ENCODE peak calls at places on chromosomes 3 and 15, in five cellular contexts. B is GM23338, U is psoas muscle, N is transverse colon, F is ascending aorta. E is an unnamed sample. For H3K36me3, the result is how much of the 10 kb centered on the place peaks cover.

GRCh38 chr3:172824229-172824628 is 73.7 kb downstream of the ECT2 start:
- DNase-seq in N (no peak), F (no peak), U (no peak), B (no peak), E (no peak)

GRCh38 chr3:32840086-32840841 is 22.5 kb downstream of the TRIM71 start:
- DNase-seq in N (no peak), U (no peak), B (peak), F (no peak), E (no peak)

GRCh38 chr15:70156781-70157261 is 59.1 kb upstream of the TLE3 start:
- DNase-seq in N (no peak), F (no peak), B (no peak), U (peak), E (no peak)

GRCh38 chr3:180252683-180253082 is 215.9 kb upstream of the PEX5L start:
- DNase-seq in N (no peak), B (no peak), F (no peak), U (no peak), E (no peak)

GRCh38 chr3:52112056-52112455 is 42.2 kb downstream of the POC1A start:
- DNase-seq in F (no peak), B (no peak), U (peak), N (no peak), E (no peak)

GRCh38 chr3:106822204-106822603 is 555.0 kb upstream of the CCDC54 start:
- DNase-seq in U (no peak), B (no peak), N (no peak), F (no peak), E (no peak)

GRCh38 chr3:103403191-103403590 is 968.4 kb downstream of the ZPLD1 start:
- DNase-seq in B (peak), N (no peak), F (no peak), U (no peak), E (no peak)

GRCh38 chr15:59256538-59256937 is 49.9 kb downstream of the LDHAL6B start:
- DNase-seq in U (no peak), F (no peak), B (no peak), N (peak), E (no peak)

GRCh38 chr3:27943106-27943505 is 221.0 kb upstream of the EOMES start:
- DNase-seq in U (no peak), F (no peak), B (peak), N (no peak), E (no peak)

GRCh38 chr3:158773845-158774542 is 27.9 kb upstream of the MFSD1 start:
- DNase-seq in B (no peak), F (no peak), U (no peak), N (no peak), E (no peak)

GRCh38 chr3:51891242-51892039 is 11.7 kb downstream of the IQCF1 start:
- DNase-seq in B (no peak), U (no peak), N (no peak), F (no peak), E (no peak)

GRCh38 chr15:32119694-32120330 is 89.5 kb downstream of the CHRNA7 start:
- DNase-seq in B (no peak), F (no peak), U (no peak), N (no peak), E (no peak)

GRCh38 chr15:32122013-32122412 is 91.7 kb downstream of the CHRNA7 start:
- DNase-seq in U (no peak), N (no peak), B (no peak), F (no peak), E (no peak)

GRCh38 chr15:32119286-32119685 is 89.0 kb downstream of the CHRNA7 start:
- DNase-seq in F (no peak), N (no peak), B (no peak), U (no peak), E (no peak)

GRCh38 chr15:32123473-32123872 is 93.2 kb downstream of the CHRNA7 start:
- DNase-seq in B (no peak), N (no peak), F (no peak), U (no peak), E (no peak)

DNA sequence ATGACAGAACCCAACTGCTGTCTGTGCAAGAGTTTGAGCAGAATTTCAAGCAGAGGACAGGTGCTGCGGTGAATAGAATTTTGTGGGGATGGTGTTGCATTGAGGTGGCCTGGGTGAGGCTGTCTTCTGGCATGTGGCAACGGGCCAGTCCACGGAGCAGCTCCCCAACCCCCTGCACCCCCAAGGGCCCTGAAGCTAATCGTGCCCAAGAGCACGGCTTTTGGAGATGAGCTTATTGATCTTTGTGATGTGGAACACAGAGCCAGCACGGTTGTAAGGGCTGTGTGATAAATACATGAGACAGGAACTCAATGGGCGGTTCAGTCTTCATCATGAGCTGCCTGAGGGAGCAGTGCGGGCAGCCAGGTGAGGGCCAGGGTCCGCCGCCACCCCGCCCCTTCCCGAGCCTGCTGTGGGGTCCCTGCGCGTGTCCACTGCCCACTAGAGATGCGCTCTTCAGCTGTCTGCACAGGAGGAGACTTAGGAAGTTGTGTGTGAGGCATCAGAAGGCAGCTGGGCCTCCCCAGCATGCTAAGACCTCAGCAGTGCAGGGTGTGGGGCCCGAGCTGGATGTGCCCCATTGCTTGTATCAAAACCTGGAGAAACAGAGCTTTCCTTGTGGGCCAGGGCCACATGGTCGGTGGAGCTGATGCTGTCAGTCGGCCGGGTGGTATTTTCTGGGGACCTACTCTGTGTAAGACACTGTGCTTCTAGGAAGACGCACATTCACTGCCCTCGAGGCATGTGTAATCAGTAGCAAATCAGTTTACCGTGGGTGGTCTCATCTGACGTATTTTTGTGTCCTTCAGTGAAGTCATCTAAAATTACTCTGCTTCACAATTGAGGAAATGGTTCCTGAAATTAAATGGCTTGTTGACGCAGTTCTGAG is 90.5 kb downstream of the CHRNA7 start:
- DNase-seq in B (no peak), U (no peak), F (no peak), N (no peak), E (no peak)
- H3K4me3 ChIP-seq in B (no peak), U (no peak), F (no peak), N (no peak), E (no peak)

GRCh38 chr3:47685037-47685436 is 96.7 kb downstream of the SMARCC1 start:
- DNase-seq in N (no peak), U (no peak), F (no peak), B (no peak), E (no peak)
- H3K36me3 ChIP-seq in N (under half), U (half or more), F (under half), B (half or more), E (under half)

DNA sequence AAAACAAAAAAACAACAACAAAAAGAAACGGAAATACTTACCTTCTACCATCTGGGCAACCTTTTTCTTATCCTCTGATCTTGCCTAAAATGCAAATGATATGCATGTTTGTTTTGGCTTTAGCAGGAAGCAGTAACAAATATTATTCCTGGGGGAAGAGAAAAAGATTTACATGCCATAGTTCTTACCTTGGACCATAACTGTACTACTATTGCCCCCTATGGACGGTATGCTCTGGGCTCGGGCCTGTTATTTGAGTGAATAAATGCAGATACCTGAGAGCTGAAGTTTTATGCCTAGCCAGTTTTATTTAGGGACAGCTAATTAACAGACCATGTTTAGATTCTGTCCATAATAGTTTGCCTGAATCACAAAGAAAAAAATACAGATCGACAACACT is 12.6 kb upstream of the STARD5 start:
- DNase-seq in U (no peak), B (peak), N (no peak), F (no peak), E (no peak)
- TF ChIP-seq CTCF in U (no peak), B (peak), N (no peak), F (no peak), E (peak)

DNA sequence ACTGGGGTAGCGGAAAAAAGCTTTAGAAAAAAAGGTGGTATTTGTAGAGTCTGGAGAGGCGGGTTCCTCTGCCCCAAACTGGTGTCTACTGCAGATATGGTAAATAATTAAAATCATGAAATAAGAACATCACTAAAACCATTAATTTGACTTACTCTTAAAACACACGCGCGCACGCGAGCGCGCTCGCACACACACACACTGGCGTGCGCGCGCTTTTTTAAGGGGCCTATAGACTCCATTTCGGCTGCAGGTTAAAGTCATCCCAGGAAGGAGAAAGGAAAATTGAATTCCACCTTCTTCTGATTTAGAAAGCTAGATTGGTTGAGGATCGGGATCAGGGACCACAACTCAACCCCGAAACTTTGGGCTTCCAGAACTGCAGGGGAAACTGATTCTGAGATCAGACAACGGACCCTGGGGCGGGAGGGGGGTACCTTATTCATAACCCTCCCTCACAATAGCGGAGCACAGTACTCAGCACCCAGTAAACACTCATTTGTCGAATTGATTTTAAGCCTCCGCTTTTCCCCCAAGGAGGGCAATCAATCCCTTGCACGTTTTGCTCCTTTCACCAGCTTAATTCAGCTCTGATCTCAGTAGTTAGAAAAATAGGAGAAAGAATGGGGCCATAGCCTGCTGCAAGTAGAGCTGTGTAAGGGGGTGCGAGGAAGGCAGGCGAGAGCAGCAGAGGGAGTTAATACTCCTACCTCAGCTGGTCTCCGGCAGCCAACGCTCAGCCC is 510 bp upstream of the LRRC3B start:
- DNase-seq in U (no peak), N (no peak), B (peak), F (no peak), E (no peak)
- H3K4me3 ChIP-seq in U (peak), N (peak), B (peak), F (peak), E (no peak)

DNA sequence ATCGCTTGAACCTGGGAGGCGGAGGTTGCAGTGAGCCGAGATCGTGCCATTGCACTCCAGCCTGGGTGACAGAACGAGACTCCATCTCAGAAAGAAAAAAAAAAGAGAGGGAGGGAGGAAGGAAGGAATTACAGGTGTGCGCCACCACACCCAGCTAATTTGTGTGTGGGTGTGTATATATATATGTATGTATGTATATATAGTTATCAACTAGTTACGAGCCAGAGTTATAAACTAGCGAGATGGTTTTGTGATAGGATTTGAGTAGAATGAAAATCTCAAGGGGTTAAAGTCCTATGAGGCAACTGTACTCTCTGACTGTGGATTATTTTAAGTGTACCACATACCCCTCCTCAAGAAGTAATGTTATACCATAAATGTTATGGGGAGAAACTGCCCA is 50.9 kb upstream of the SIN3A start:
- DNase-seq in U (no peak), N (peak), F (no peak), B (no peak), E (no peak)
- H3K36me3 ChIP-seq in U (under half), N (under half), F (under half), B (under half), E (under half)

GRCh38 chr3:55868347-55868746 is 381.2 kb upstream of the WNT5A start:
- DNase-seq in F (no peak), N (no peak), B (peak), U (no peak), E (no peak)
- TF ChIP-seq CTCF in F (no peak), N (no peak), B (peak), U (no peak), E (no peak)